ENCODE peak calls at places on chromosomes 11 and 22, in ten cellular contexts. M is gastrocnemius medialis, H is thoracic aorta, L is adrenal gland, Q is mammary epithelial cell, X is OCI-LY7, O is right atrium auricular region, G is Panc1, D is brain microvascular endothelial cell, I is GM23338. Z is an unnamed sample.
A peak's percentile ranks its signal among the peaks of the same experiment; 100 is the strongest.

GRCh38 chr22:27872488-27872887 is 46.6 kb downstream of the PITPNB start:
- DNase-seq in I (no peak), M (no peak), Q (no peak), L (no peak), X (no peak), H (no peak), G (no peak), D (no peak), O (no peak), Z (no peak)

GRCh38 chr11:69126286-69126685 is 29.4 kb upstream of the SMIM38 start:
- DNase-seq in H (no peak), M (no peak), L (no peak), I (no peak), O (no peak), D (no peak), Q (no peak), G (no peak), X (no peak), Z (no peak)

GRCh38 chr11:22626573-22627239 is 1.1 kb upstream of the FANCF start:
- DNase-seq in D (no peak), I (no peak), L (no peak), M (no peak), X (peak; percentile 7), G (no peak), O (no peak), H (no peak), Q (no peak), Z (no peak)

GRCh38 chr11:75241036-75241905 is 697 bp downstream of the TPBGL start:
- DNase-seq in I (peak; percentile 84), L (peak; percentile 80), G (peak; percentile 60), Q (peak; percentile 76), X (peak; percentile 49), D (peak; percentile 74), H (no peak), M (peak; percentile 23), O (peak; percentile 74), Z (peak; percentile 79)

GRCh38 chr11:104390696-104391095 is 226.7 kb upstream of the PDGFD start:
- DNase-seq in H (no peak), L (no peak), Q (no peak), G (no peak), X (no peak), M (no peak), O (no peak), I (no peak), D (peak; percentile 25), Z (no peak)

GRCh38 chr11:128725630-128726461 is 32.0 kb downstream of the FLI1 start:
- DNase-seq in L (no peak), I (no peak), M (no peak), G (no peak), X (peak; percentile 95), H (no peak), Q (peak; percentile 68), O (no peak), D (no peak), Z (no peak)

GRCh38 chr22:30877662-30878515 is 90.7 kb downstream of the MORC2 start:
- DNase-seq in Q (no peak), O (no peak), G (no peak), M (no peak), X (no peak), L (peak; percentile 54), I (no peak), H (no peak), D (no peak), Z (no peak)

GRCh38 chr11:72227316-72228228 is 3.0 kb downstream of the INPPL1 start:
- DNase-seq in X (no peak), L (peak; percentile 6), I (no peak), G (no peak), Q (peak; percentile 61), H (no peak), D (no peak), O (no peak), M (no peak), Z (no peak)

GRCh38 chr11:61372659-61373058 is 10.5 kb downstream of the TMEM138 start:
- DNase-seq in H (no peak), O (no peak), D (no peak), Q (no peak), G (no peak), X (no peak), L (no peak), I (peak; percentile 11), M (no peak), Z (no peak)

GRCh38 chr11:61378713-61379313 is 13.6 kb upstream of the TMEM216 start:
- DNase-seq in L (peak; percentile 73), O (peak; percentile 71), Q (peak; percentile 92), M (peak; percentile 27), X (no peak), G (no peak), I (no peak), D (peak; percentile 88), H (no peak), Z (no peak)

GRCh38 chr11:61375709-61376108 is 13.5 kb downstream of the TMEM138 start:
- DNase-seq in L (no peak), H (no peak), Q (no peak), M (no peak), O (no peak), I (no peak), X (no peak), D (no peak), G (no peak), Z (no peak)

GRCh38 chr11:61380914-61381313 is 11.5 kb upstream of the TMEM216 start:
- DNase-seq in D (no peak), H (no peak), G (no peak), I (no peak), Q (no peak), X (no peak), M (no peak), L (no peak), O (no peak), Z (no peak)

DNA sequence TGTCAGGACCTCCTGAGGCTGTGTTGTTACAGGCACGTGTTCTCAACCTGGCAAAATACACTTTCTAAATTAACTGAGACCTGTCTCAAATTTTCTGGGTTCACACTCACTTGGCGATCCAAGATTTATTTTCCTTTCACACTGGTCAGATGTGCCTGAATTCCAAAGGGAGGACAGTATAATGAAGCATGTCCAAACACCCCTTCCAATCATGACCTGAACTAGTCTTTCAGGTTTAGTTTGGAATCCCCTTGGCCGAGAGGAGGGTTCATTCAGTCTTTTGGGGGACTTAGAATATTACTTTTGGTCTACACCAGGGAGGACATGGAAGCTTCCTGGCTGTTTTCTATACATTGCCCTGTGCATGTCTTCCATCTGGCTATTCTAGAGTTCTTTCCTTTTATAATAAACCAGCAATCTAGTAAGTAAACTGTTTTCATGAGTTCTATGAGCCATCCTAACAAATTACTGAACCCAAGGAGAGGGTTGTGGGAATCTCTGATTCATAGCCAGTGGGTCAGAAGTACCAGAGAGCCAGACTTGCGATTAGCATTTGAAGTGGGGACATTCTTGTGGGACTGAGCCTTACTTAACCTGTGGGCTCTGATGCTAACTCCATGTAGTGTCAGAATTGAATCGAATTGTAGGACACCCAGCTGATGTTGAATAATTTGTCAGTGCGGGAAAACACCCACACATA is 14.8 kb upstream of the TMEM216 start:
- DNase-seq in O (no peak), M (no peak), G (no peak), I (no peak), H (no peak), D (peak; percentile 40), Q (no peak), X (no peak), L (no peak), Z (no peak)
- TF ChIP-seq CTCF in O (no peak), M (no peak), G (no peak), I (no peak), H (no peak), D (no peak), Q (no peak), X (no peak), L (no peak), Z (no peak)

GRCh38 chr11:18394928-18395734 is 768 bp downstream of the LDHA start:
- DNase-seq in L (peak; percentile 31), Q (peak; percentile 20), H (no peak), M (peak; percentile 46), I (peak; percentile 40), X (peak; percentile 57), G (no peak), D (peak; percentile 7), O (no peak), Z (no peak)

GRCh38 chr11:18397921-18398320 is 3.6 kb downstream of the LDHA start:
- DNase-seq in D (no peak), G (no peak), H (no peak), M (no peak), O (no peak), I (no peak), L (no peak), Q (no peak), X (no peak), Z (no peak)

GRCh38 chr11:18394300-18394927 is at the start of gene LDHA:
- DNase-seq in G (peak; percentile 51), O (peak; percentile 99), L (peak; percentile 99), Q (peak; percentile 96), D (peak; percentile 96), M (peak; percentile 95), H (peak; percentile 97), I (peak; percentile 88), X (peak; percentile 98), Z (peak; percentile 98)

GRCh38 chr11:18393581-18394299 is 623 bp upstream of the LDHA start:
- DNase-seq in H (no peak), D (no peak), Q (no peak), O (no peak), M (no peak), I (no peak), L (peak; percentile 76), X (no peak), G (no peak), Z (no peak)

GRCh38 chr11:18395735-18396504 is 1.6 kb downstream of the LDHA start:
- DNase-seq in M (peak; percentile 94), O (peak; percentile 98), L (peak; percentile 98), H (peak; percentile 94), Q (peak; percentile 96), X (peak; percentile 98), I (peak; percentile 97), G (peak; percentile 96), D (peak; percentile 98), Z (peak; percentile 88)
- H3K27ac ChIP-seq in M (peak overlapping the region; percentile 85), O (peak overlapping the region; percentile 98), L (peak overlapping the region; percentile 92), H (peak overlapping the region; percentile 99), Q (peak overlapping the region; percentile 91), X (peak overlapping the region; percentile 90), I (peak overlapping the region; percentile 85), G (peak overlapping the region; percentile 99), D (peak overlapping the region; percentile 62), Z (peak overlapping the region; percentile 90)

GRCh38 chr22:44329179-44329796 is 16.5 kb upstream of the SHISAL1 start:
- DNase-seq in X (peak; percentile 79), I (no peak), G (no peak), L (no peak), H (no peak), D (no peak), Q (no peak), O (no peak), M (no peak), Z (no peak)

GRCh38 chr22:44328762-44329161 is 16.0 kb upstream of the SHISAL1 start:
- DNase-seq in Q (no peak), G (no peak), D (no peak), L (no peak), H (no peak), O (no peak), I (no peak), X (peak; percentile 7), M (no peak), Z (no peak)

GRCh38 chr22:44326549-44326881 is 13.8 kb upstream of the SHISAL1 start:
- DNase-seq in I (no peak), O (no peak), Q (no peak), M (no peak), D (no peak), G (no peak), H (no peak), L (no peak), X (no peak), Z (no peak)

GRCh38 chr22:44328326-44328725 is 15.6 kb upstream of the SHISAL1 start:
- DNase-seq in H (no peak), I (no peak), M (no peak), Q (no peak), X (no peak), O (no peak), L (no peak), D (no peak), G (no peak), Z (no peak)

DNA sequence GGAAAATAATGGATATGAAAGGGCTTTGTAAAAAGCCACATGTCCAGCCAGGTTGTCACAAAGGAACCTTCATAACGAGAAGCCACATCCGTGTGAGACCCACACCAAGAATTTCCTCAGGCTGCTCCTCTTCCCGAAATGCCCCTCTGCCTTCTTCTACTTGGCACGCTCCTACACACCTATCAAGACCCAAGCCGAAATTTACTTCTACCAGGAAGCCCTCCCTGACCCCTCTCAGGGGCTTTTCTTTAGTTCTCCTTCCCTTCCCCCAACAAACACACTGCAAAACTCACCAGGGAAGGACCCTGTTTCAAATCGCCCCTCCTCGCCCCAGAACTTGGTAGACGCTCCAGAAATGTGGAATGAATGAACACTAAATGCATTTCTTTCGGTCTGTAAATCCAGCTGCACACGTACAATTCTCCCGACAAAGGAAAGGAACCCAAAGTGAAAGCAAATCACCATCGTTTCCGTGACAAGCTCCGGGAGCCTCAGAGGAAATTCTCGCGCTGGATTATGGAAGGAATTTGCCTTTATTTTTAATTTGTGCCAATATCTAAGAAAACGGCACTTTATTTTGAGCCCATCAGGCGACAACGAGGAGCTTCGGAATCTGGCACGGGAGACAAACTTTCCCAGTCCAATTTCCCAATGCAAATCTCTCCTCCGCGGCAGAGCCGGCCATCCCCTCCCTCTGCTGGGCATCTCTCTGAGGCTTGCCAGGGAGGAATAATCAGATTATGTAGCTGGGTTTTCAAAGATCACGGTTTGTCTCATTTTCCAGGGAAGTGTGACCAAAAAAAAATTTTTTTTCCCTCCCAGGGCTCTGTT is 13.2 kb upstream of the SHISAL1 start:
- DNase-seq in G (no peak), M (no peak), D (no peak), I (no peak), L (no peak), H (no peak), O (no peak), Q (peak; percentile 31), X (no peak), Z (no peak)
- TF ChIP-seq CTCF in G (no peak), M (no peak), D (peak; percentile 67), I (no peak), L (peak; percentile 35), H (no peak), O (no peak), Q (peak; percentile 45), X (no peak), Z (no peak)

DNA sequence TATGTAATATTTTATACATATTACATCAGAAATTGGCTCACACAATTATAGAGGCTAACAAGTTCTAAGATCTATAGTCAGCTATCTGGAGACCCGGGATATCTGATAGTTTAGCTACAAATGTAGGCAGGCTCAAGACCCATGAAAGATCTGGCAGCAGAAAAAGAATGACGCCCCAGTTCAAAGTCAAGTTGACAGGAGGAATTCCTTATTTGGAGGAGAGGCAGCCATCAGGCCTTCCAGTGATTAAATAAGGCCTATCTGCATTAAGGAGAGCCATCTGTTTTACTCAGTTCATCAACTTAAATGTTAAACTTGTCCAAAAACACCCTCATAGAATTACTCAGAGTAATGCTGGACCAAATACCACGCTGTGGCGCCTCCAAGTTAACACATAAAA is 1402.6 kb downstream of the FAM181B start:
- DNase-seq in Q (no peak), H (no peak), G (no peak), M (no peak), X (no peak), L (no peak), O (no peak), D (no peak), I (no peak), Z (no peak)
- H3K27ac ChIP-seq in Q (no peak overlapping the region), H (no peak overlapping the region), G (no peak overlapping the region), M (no peak overlapping the region), X (no peak overlapping the region), L (no peak overlapping the region), O (no peak overlapping the region), D (no peak overlapping the region), I (no peak overlapping the region), Z (no peak overlapping the region)

Z was measured in CD4-positive, alpha-beta T cell.